ENCODE peak calls at places on chromosomes 1 and 21, in seven cellular contexts. K, Q, U, P, Z, M and D are unnamed samples.

GRCh38 chr1:202958544-202959275 is 598 bp upstream of the ADIPOR1 start:
- DNase-seq in K (no peak), Q (no peak), U (peak; percentile 16), P (no peak), Z (no peak), M (no peak), D (no peak)

GRCh38 chr1:186463511-186463910 is 2.6 kb upstream of the PDC start:
- DNase-seq in K (no peak), Q (no peak), U (no peak), P (no peak), Z (no peak), M (no peak), D (no peak)

GRCh38 chr21:26939532-26940181 is 27.2 kb downstream of the ADAMTS5 start:
- DNase-seq in K (peak; percentile 88), Q (peak; percentile 72), U (peak; percentile 4), P (peak; percentile 68), Z (peak; percentile 2), M (no peak), D (peak; percentile 86)

GRCh38 chr1:111205724-111206070 is 5.3 kb upstream of the DENND2D start:
- DNase-seq in K (peak; percentile 7), Q (peak; percentile 34), U (peak; percentile 55), P (peak; percentile 22), Z (no peak), M (no peak), D (peak; percentile 36)

GRCh38 chr1:85048296-85049064 is at the start of gene MCOLN3:
- DNase-seq in K (peak; percentile 11), Q (no peak), U (no peak), P (no peak), Z (peak; percentile 58), M (no peak), D (no peak)

GRCh38 chr1:61042679-61043009 is 39.7 kb upstream of the NFIA start:
- DNase-seq in K (no peak), Q (no peak), U (no peak), P (no peak), Z (no peak), M (no peak), D (no peak)

GRCh38 chr1:63442141-63442475 is 74.7 kb downstream of the ALG6 start:
- DNase-seq in K (peak; percentile 30), Q (no peak), U (no peak), P (peak; percentile 31), Z (peak; percentile 28), M (no peak), D (peak; percentile 35)

GRCh38 chr1:8702121-8702520 is 115.3 kb downstream of the RERE start:
- DNase-seq in K (peak; percentile 38), Q (no peak), U (peak; percentile 48), P (peak; percentile 44), Z (peak; percentile 90), M (no peak), D (peak; percentile 32)

GRCh38 chr1:178005450-178005849 is 35.6 kb upstream of the SEC16B start:
- DNase-seq in K (no peak), Q (no peak), U (no peak), P (no peak), Z (no peak), M (no peak), D (no peak)

GRCh38 chr1:178006043-178006442 is 36.2 kb upstream of the SEC16B start:
- DNase-seq in K (no peak), Q (no peak), U (no peak), P (no peak), Z (no peak), M (no peak), D (no peak)

GRCh38 chr1:178011864-178012476 is 42.1 kb upstream of the SEC16B start:
- DNase-seq in K (no peak), Q (no peak), U (no peak), P (no peak), Z (no peak), M (no peak), D (no peak)

GRCh38 chr1:178011101-178011828 is 41.4 kb upstream of the SEC16B start:
- DNase-seq in K (peak; percentile 88), Q (no peak), U (no peak), P (peak; percentile 34), Z (peak; percentile 90), M (peak; percentile 79), D (peak; percentile 27)

GRCh38 chr1:178010674-178011073 is 40.8 kb upstream of the SEC16B start:
- DNase-seq in K (no peak), Q (no peak), U (no peak), P (no peak), Z (no peak), M (no peak), D (no peak)
- H3K4me3 ChIP-seq in K (no peak overlapping the region), Q (no peak overlapping the region), U (no peak overlapping the region), P (no peak overlapping the region), Z (no peak overlapping the region), M (no peak overlapping the region), D (no peak overlapping the region)

GRCh38 chr1:229507502-229507901 is 639 bp downstream of the NUP133 start:
- DNase-seq in K (no peak), Q (no peak), U (no peak), P (no peak), Z (no peak), M (no peak), D (no peak)

GRCh38 chr1:229506633-229507032 is 1.5 kb downstream of the NUP133 start:
- DNase-seq in K (no peak), Q (no peak), U (no peak), P (no peak), Z (no peak), M (no peak), D (no peak)

GRCh38 chr1:229508823-229509337 is 739 bp upstream of the NUP133 start:
- DNase-seq in K (no peak), Q (no peak), U (peak; percentile 14), P (no peak), Z (no peak), M (no peak), D (no peak)

GRCh38 chr1:229509576-229509975 is 1.4 kb upstream of the NUP133 start:
- DNase-seq in K (peak; percentile 69), Q (no peak), U (peak; percentile 84), P (no peak), Z (peak; percentile 73), M (peak; percentile 21), D (no peak)

DNA sequence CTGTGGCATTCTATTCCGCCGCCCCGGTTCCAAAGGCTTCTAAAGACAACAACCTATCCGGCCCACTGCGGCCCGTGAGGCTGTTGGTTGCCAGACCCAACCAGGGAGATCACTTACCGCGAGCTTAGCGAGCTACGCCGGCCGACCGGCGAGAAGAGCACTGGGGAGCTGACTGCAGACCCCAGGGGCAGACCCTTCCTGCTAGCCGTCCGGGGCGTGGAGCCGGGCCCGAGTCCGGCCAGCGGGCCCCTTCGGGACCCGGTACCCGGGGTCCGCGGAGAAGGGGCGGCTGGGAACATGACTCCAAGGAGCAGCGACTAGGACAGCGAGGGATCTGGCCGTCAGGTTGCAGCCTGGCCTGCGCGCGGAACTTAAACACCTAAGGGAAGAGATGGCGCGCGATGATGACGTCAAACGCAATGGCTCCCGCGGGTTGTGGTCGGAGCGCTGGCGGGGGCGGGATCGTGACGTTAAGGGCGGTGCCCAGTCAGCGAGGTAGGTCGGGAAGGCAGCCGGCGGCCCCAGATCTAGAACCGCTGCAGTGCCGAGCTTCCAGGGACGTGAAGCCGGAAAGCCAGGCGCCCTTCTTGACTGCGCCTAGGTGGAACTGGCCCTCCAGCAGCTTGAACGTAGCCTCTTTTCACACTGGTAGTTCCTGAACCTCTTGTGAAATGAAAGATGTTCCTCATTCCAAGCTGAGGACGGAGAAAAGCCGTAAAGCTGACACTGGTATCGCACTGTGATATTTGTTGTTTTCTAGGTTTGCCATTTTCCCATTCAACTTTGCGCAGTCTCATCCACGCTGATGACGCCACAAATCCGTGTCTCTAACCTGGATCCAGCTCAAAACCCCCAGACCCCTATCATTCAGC is at the start of gene NUP133:
- DNase-seq in K (peak; percentile 98), Q (peak; percentile 82), U (peak; percentile 98), P (peak; percentile 99), Z (peak; percentile 99), M (peak; percentile 85), D (peak; percentile 97)
- TF ChIP-seq CTCF in K (no peak), Q (no peak), U (no peak), P (no peak), Z (no peak), M (no peak), D (no peak)

GRCh38 chr1:109273570-109274288 is 9.2 kb downstream of the PSRC1 start:
- DNase-seq in K (no peak), Q (no peak), U (no peak), P (no peak), Z (no peak), M (no peak), D (no peak)
- H3K4me3 ChIP-seq in K (no peak overlapping the region), Q (no peak overlapping the region), U (no peak overlapping the region), P (no peak overlapping the region), Z (peak overlapping the region; percentile 54), M (peak overlapping the region; percentile 4), D (no peak overlapping the region)

GRCh38 chr1:100352267-100353072 is at the start of gene CDC14A:
- DNase-seq in K (peak; percentile 94), Q (peak; percentile 71), U (peak; percentile 97), P (peak; percentile 93), Z (peak; percentile 92), M (peak; percentile 83), D (peak; percentile 94)
- TF ChIP-seq CTCF in K (no peak), Q (no peak), U (no peak), P (peak; percentile 4), Z (no peak), M (no peak), D (no peak)

GRCh38 chr1:223631367-223631977 is 34.0 kb downstream of the CAPN8 start:
- DNase-seq in K (peak; percentile 5), Q (no peak), U (no peak), P (no peak), Z (peak; percentile 79), M (no peak), D (no peak)

GRCh38 chr1:223622132-223622842 is 43.2 kb downstream of the CAPN8 start:
- DNase-seq in K (no peak), Q (no peak), U (no peak), P (no peak), Z (no peak), M (no peak), D (no peak)

GRCh38 chr1:223628858-223629257 is 36.6 kb downstream of the CAPN8 start:
- DNase-seq in K (no peak), Q (no peak), U (no peak), P (no peak), Z (no peak), M (no peak), D (no peak)

GRCh38 chr1:223628233-223628632 is 37.3 kb downstream of the CAPN8 start:
- DNase-seq in K (peak; percentile 26), Q (no peak), U (peak; percentile 68), P (peak; percentile 38), Z (peak; percentile 37), M (no peak), D (peak; percentile 36)
- H3K4me3 ChIP-seq in K (no peak overlapping the region), Q (no peak overlapping the region), U (no peak overlapping the region), P (no peak overlapping the region), Z (no peak overlapping the region), M (no peak overlapping the region), D (no peak overlapping the region)

GRCh38 chr1:24199291-24199900 is 12.3 kb upstream of the IFNLR1 start:
- DNase-seq in K (peak; percentile 64), Q (no peak), U (peak; percentile 70), P (peak; percentile 70), Z (peak; percentile 76), M (no peak), D (peak; percentile 46)
- TF ChIP-seq CTCF in K (peak; percentile 82), Q (peak; percentile 75), U (peak; percentile 80), P (peak; percentile 87), Z (peak; percentile 92), M (peak; percentile 82), D (peak; percentile 87)

GRCh38 chr21:33019516-33019884 is 6.2 kb upstream of the OLIG2 start:
- DNase-seq in K (no peak), Q (no peak), U (no peak), P (no peak), Z (no peak), M (no peak), D (no peak)
- H3K4me3 ChIP-seq in K (no peak overlapping the region), Q (no peak overlapping the region), U (no peak overlapping the region), P (no peak overlapping the region), Z (no peak overlapping the region), M (no peak overlapping the region), D (no peak overlapping the region)